ENCODE peak calls at places on chromosomes 2 and 18, in six cellular contexts. One of them, this sample, is unnamed.

GRCh38 chr2:218886461-218886947 is 5.9 kb downstream of the WNT10A start:
- DNase-seq in bronchial epithelial cell: no peak
- DNase-seq in WERI-Rb-1: peak
- DNase-seq in cerebellar nuclear complex: no peak
- DNase-seq in activated T-helper 1 cell treated with anti-CD3 and anti-CD28 coated beads, Interleukin-12 subunit alpha, Interleukin-12 subunit beta, Interleukin-2, Interleukin-4 antibody, amounts not matched to agents 30 ng/mL and 10 ng/mL and 1 ng/mL, durations not matched to agents 14 hours and 24 hours and 36 hours: no peak
- DNase-seq in head of caudate nucleus: peak
- DNase-seq in this sample: peak

GRCh38 chr18:50080932-50081560 is 113.9 kb downstream of the MYO5B start:
- DNase-seq in cerebellar nuclear complex: no peak
- DNase-seq in bronchial epithelial cell: peak
- DNase-seq in WERI-Rb-1: no peak
- DNase-seq in activated T-helper 1 cell treated with anti-CD3 and anti-CD28 coated beads, Interleukin-12 subunit alpha, Interleukin-12 subunit beta, Interleukin-2, Interleukin-4 antibody, amounts not matched to agents 30 ng/mL and 10 ng/mL and 1 ng/mL, durations not matched to agents 14 hours and 24 hours and 36 hours: no peak
- DNase-seq in head of caudate nucleus: no peak
- DNase-seq in this sample: no peak

GRCh38 chr2:150679456-150680120 is 192.1 kb upstream of the RND3 start:
- DNase-seq in WERI-Rb-1: no peak
- DNase-seq in head of caudate nucleus: no peak
- DNase-seq in cerebellar nuclear complex: no peak
- DNase-seq in bronchial epithelial cell: no peak
- DNase-seq in activated T-helper 1 cell treated with anti-CD3 and anti-CD28 coated beads, Interleukin-12 subunit alpha, Interleukin-12 subunit beta, Interleukin-2, Interleukin-4 antibody, amounts not matched to agents 30 ng/mL and 10 ng/mL and 1 ng/mL, durations not matched to agents 14 hours and 24 hours and 36 hours: no peak
- DNase-seq in this sample: no peak

GRCh38 chr2:239195318-239195871 is 205.4 kb downstream of the HDAC4 start:
- DNase-seq in cerebellar nuclear complex: no peak
- DNase-seq in activated T-helper 1 cell treated with anti-CD3 and anti-CD28 coated beads, Interleukin-12 subunit alpha, Interleukin-12 subunit beta, Interleukin-2, Interleukin-4 antibody, amounts not matched to agents 30 ng/mL and 10 ng/mL and 1 ng/mL, durations not matched to agents 14 hours and 24 hours and 36 hours: no peak
- DNase-seq in head of caudate nucleus: peak
- DNase-seq in bronchial epithelial cell: no peak
- DNase-seq in WERI-Rb-1: no peak
- DNase-seq in this sample: peak

GRCh38 chr2:46850742-46851141 is 64.9 kb downstream of the MCFD2 start:
- DNase-seq in WERI-Rb-1: no peak
- DNase-seq in cerebellar nuclear complex: no peak
- DNase-seq in bronchial epithelial cell: peak
- DNase-seq in activated T-helper 1 cell treated with anti-CD3 and anti-CD28 coated beads, Interleukin-12 subunit alpha, Interleukin-12 subunit beta, Interleukin-2, Interleukin-4 antibody, amounts not matched to agents 30 ng/mL and 10 ng/mL and 1 ng/mL, durations not matched to agents 14 hours and 24 hours and 36 hours: no peak
- DNase-seq in head of caudate nucleus: no peak
- DNase-seq in this sample: no peak

GRCh38 chr2:20381457-20381856 is 30.8 kb upstream of the PUM2 start:
- DNase-seq in head of caudate nucleus: no peak
- DNase-seq in cerebellar nuclear complex: no peak
- DNase-seq in activated T-helper 1 cell treated with anti-CD3 and anti-CD28 coated beads, Interleukin-12 subunit alpha, Interleukin-12 subunit beta, Interleukin-2, Interleukin-4 antibody, amounts not matched to agents 30 ng/mL and 10 ng/mL and 1 ng/mL, durations not matched to agents 14 hours and 24 hours and 36 hours: no peak
- DNase-seq in WERI-Rb-1: no peak
- DNase-seq in bronchial epithelial cell: peak
- DNase-seq in this sample: peak

GRCh38 chr18:64330161-64330560 is 181.3 kb upstream of the LINC00305 start:
- DNase-seq in head of caudate nucleus: no peak
- DNase-seq in cerebellar nuclear complex: no peak
- DNase-seq in WERI-Rb-1: peak
- DNase-seq in activated T-helper 1 cell treated with anti-CD3 and anti-CD28 coated beads, Interleukin-12 subunit alpha, Interleukin-12 subunit beta, Interleukin-2, Interleukin-4 antibody, amounts not matched to agents 30 ng/mL and 10 ng/mL and 1 ng/mL, durations not matched to agents 14 hours and 24 hours and 36 hours: no peak
- DNase-seq in bronchial epithelial cell: no peak
- DNase-seq in this sample: peak

GRCh38 chr2:168849610-168850009 is 40.6 kb downstream of the SPC25 start:
- DNase-seq in bronchial epithelial cell: no peak
- DNase-seq in WERI-Rb-1: no peak
- DNase-seq in activated T-helper 1 cell treated with anti-CD3 and anti-CD28 coated beads, Interleukin-12 subunit alpha, Interleukin-12 subunit beta, Interleukin-2, Interleukin-4 antibody, amounts not matched to agents 30 ng/mL and 10 ng/mL and 1 ng/mL, durations not matched to agents 14 hours and 24 hours and 36 hours: no peak
- DNase-seq in head of caudate nucleus: no peak
- DNase-seq in cerebellar nuclear complex: no peak
- DNase-seq in this sample: no peak

GRCh38 chr2:3606370-3607124 is 11.6 kb downstream of the COLEC11 start:
- DNase-seq in head of caudate nucleus: no peak
- DNase-seq in bronchial epithelial cell: no peak
- DNase-seq in cerebellar nuclear complex: no peak
- DNase-seq in activated T-helper 1 cell treated with anti-CD3 and anti-CD28 coated beads, Interleukin-12 subunit alpha, Interleukin-12 subunit beta, Interleukin-2, Interleukin-4 antibody, amounts not matched to agents 30 ng/mL and 10 ng/mL and 1 ng/mL, durations not matched to agents 14 hours and 24 hours and 36 hours: no peak
- DNase-seq in WERI-Rb-1: no peak
- DNase-seq in this sample: no peak

GRCh38 chr2:113797237-113797636 is 40.8 kb upstream of the SLC35F5 start:
- DNase-seq in bronchial epithelial cell: no peak
- DNase-seq in head of caudate nucleus: no peak
- DNase-seq in WERI-Rb-1: no peak
- DNase-seq in activated T-helper 1 cell treated with anti-CD3 and anti-CD28 coated beads, Interleukin-12 subunit alpha, Interleukin-12 subunit beta, Interleukin-2, Interleukin-4 antibody, amounts not matched to agents 30 ng/mL and 10 ng/mL and 1 ng/mL, durations not matched to agents 14 hours and 24 hours and 36 hours: no peak
- DNase-seq in cerebellar nuclear complex: no peak
- DNase-seq in this sample: no peak

GRCh38 chr2:109158237-109158636 is 29.2 kb downstream of the SH3RF3 start:
- DNase-seq in bronchial epithelial cell: no peak
- DNase-seq in activated T-helper 1 cell treated with anti-CD3 and anti-CD28 coated beads, Interleukin-12 subunit alpha, Interleukin-12 subunit beta, Interleukin-2, Interleukin-4 antibody, amounts not matched to agents 30 ng/mL and 10 ng/mL and 1 ng/mL, durations not matched to agents 14 hours and 24 hours and 36 hours: no peak
- DNase-seq in WERI-Rb-1: no peak
- DNase-seq in cerebellar nuclear complex: no peak
- DNase-seq in head of caudate nucleus: no peak
- DNase-seq in this sample: no peak

GRCh38 chr2:203469554-203469953 is 65.5 kb downstream of the RAPH1 start:
- DNase-seq in WERI-Rb-1: no peak
- DNase-seq in activated T-helper 1 cell treated with anti-CD3 and anti-CD28 coated beads, Interleukin-12 subunit alpha, Interleukin-12 subunit beta, Interleukin-2, Interleukin-4 antibody, amounts not matched to agents 30 ng/mL and 10 ng/mL and 1 ng/mL, durations not matched to agents 14 hours and 24 hours and 36 hours: no peak
- DNase-seq in head of caudate nucleus: no peak
- DNase-seq in cerebellar nuclear complex: no peak
- DNase-seq in bronchial epithelial cell: no peak
- DNase-seq in this sample: no peak

GRCh38 chr2:46320141-46320567 is 22.9 kb downstream of the EPAS1 start:
- DNase-seq in bronchial epithelial cell: no peak
- DNase-seq in WERI-Rb-1: no peak
- DNase-seq in head of caudate nucleus: no peak
- DNase-seq in cerebellar nuclear complex: no peak
- DNase-seq in activated T-helper 1 cell treated with anti-CD3 and anti-CD28 coated beads, Interleukin-12 subunit alpha, Interleukin-12 subunit beta, Interleukin-2, Interleukin-4 antibody, amounts not matched to agents 30 ng/mL and 10 ng/mL and 1 ng/mL, durations not matched to agents 14 hours and 24 hours and 36 hours: no peak
- DNase-seq in this sample: peak

GRCh38 chr2:120177011-120177621 is 46.1 kb downstream of the TMEM185B start:
- DNase-seq in activated T-helper 1 cell treated with anti-CD3 and anti-CD28 coated beads, Interleukin-12 subunit alpha, Interleukin-12 subunit beta, Interleukin-2, Interleukin-4 antibody, amounts not matched to agents 30 ng/mL and 10 ng/mL and 1 ng/mL, durations not matched to agents 14 hours and 24 hours and 36 hours: peak
- DNase-seq in head of caudate nucleus: no peak
- DNase-seq in cerebellar nuclear complex: no peak
- DNase-seq in bronchial epithelial cell: peak
- DNase-seq in WERI-Rb-1: no peak
- DNase-seq in this sample: peak

GRCh38 chr2:217338306-217338916 is 478.5 kb upstream of the TNP1 start:
- DNase-seq in head of caudate nucleus: no peak
- DNase-seq in bronchial epithelial cell: peak
- DNase-seq in cerebellar nuclear complex: no peak
- DNase-seq in WERI-Rb-1: no peak
- DNase-seq in activated T-helper 1 cell treated with anti-CD3 and anti-CD28 coated beads, Interleukin-12 subunit alpha, Interleukin-12 subunit beta, Interleukin-2, Interleukin-4 antibody, amounts not matched to agents 30 ng/mL and 10 ng/mL and 1 ng/mL, durations not matched to agents 14 hours and 24 hours and 36 hours: no peak
- DNase-seq in this sample: no peak

GRCh38 chr2:44656460-44656859 is 285.0 kb upstream of the SIX3 start:
- DNase-seq in cerebellar nuclear complex: no peak
- DNase-seq in head of caudate nucleus: no peak
- DNase-seq in activated T-helper 1 cell treated with anti-CD3 and anti-CD28 coated beads, Interleukin-12 subunit alpha, Interleukin-12 subunit beta, Interleukin-2, Interleukin-4 antibody, amounts not matched to agents 30 ng/mL and 10 ng/mL and 1 ng/mL, durations not matched to agents 14 hours and 24 hours and 36 hours: no peak
- DNase-seq in bronchial epithelial cell: no peak
- DNase-seq in WERI-Rb-1: no peak
- DNase-seq in this sample: no peak